ENCODE peak calls at places on chromosomes 6 and 20, in ten cellular contexts. N is body of pancreas, Q is GM10248, L is breast epithelium, B is upper lobe of left lung, I is omental fat pad, P is mesothelial cell of epicardium, R is endothelial cell, F is dorsolateral prefrontal cortex, H is stomach. Y is an unnamed sample.

GRCh38 chr20:1907586-1907985 is 12.4 kb downstream of the SIRPA start:
- DNase-seq in N (no peak), Q (no peak), L (no peak), B (no peak), I (no peak), P (no peak), R (no peak), F (no peak), H (no peak), Y (no peak)

GRCh38 chr20:32523613-32524218 is 61.4 kb downstream of the NOL4L start:
- DNase-seq in N (no peak), Q (no peak), L (no peak), B (no peak), I (no peak), P (no peak), R (no peak), F (no peak), H (no peak), Y (no peak)

GRCh38 chr20:23195635-23196034 is 109.5 kb upstream of the CD93 start:
- DNase-seq in N (no peak), Q (no peak), L (no peak), B (no peak), I (no peak), P (no peak), R (no peak), F (no peak), H (no peak), Y (no peak)

GRCh38 chr20:58309607-58310290 is at the start of gene RAB22A:
- DNase-seq in N (peak; percentile 84), Q (peak; percentile 97), L (peak; percentile 61), B (peak; percentile 96), I (peak; percentile 32), P (peak; percentile 84), R (peak; percentile 87), F (peak; percentile 49), H (peak; percentile 90), Y (peak; percentile 89)

GRCh38 chr6:137933696-137934095 is 66.6 kb downstream of the TNFAIP3 start:
- DNase-seq in N (peak; percentile 67), Q (no peak), L (peak; percentile 56), B (no peak), I (no peak), P (no peak), R (no peak), F (no peak), H (no peak), Y (no peak)

GRCh38 chr6:23477576-23477975 is 648.4 kb upstream of the NRSN1 start:
- DNase-seq in N (no peak), Q (no peak), L (no peak), B (no peak), I (no peak), P (no peak), R (no peak), F (no peak), H (no peak), Y (no peak)

GRCh38 chr6:121711472-121711871 is 276.0 kb downstream of the GJA1 start:
- DNase-seq in N (no peak), Q (no peak), L (no peak), B (no peak), I (no peak), P (no peak), R (peak; percentile 11), F (no peak), H (no peak), Y (no peak)

GRCh38 chr20:64222273-64222672 is 33.3 kb upstream of the PCMTD2 start:
- DNase-seq in N (peak; percentile 9), Q (no peak), L (no peak), B (no peak), I (no peak), P (no peak), R (no peak), F (no peak), H (peak; percentile 26), Y (no peak)

GRCh38 chr20:52684176-52684575 is 288.0 kb upstream of the TSHZ2 start:
- DNase-seq in N (no peak), Q (no peak), L (no peak), B (peak; percentile 32), I (no peak), P (no peak), R (no peak), F (peak; percentile 28), H (no peak), Y (no peak)

GRCh38 chr6:123085403-123085802 is 89.4 kb downstream of the CLVS2 start:
- DNase-seq in N (no peak), Q (no peak), L (no peak), B (no peak), I (no peak), P (no peak), R (no peak), F (no peak), H (no peak), Y (no peak)
- TF ChIP-seq CTCF in N (no peak), Q (no peak), L (no peak), B (no peak), I (no peak), P (no peak), R (no peak), F (no peak), H (no peak), Y (no peak)

DNA sequence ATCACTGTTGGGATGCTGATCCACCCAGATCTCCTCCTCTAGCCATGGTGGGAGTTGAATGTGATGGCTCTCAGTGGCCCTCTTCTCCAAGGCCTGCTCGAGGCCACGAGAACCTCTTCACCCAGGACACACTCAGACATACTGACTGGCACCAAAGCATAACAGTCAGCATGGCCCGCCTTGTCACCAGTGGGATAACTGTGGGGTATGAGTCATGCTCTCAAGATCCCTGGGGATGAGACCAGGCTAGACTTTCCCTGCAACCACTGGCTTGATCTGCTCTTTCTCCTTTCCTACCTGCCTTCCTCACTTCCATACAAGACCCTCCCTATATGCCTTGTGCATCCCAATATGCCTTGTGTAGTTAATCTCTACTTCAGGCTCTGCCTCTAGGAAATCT is 66.8 kb downstream of the RIN2 start:
- DNase-seq in N (no peak), Q (no peak), L (no peak), B (no peak), I (no peak), P (no peak), R (no peak), F (no peak), H (no peak), Y (no peak)
- TF ChIP-seq CTCF in N (no peak), Q (no peak), L (no peak), B (no peak), I (no peak), P (no peak), R (no peak), F (no peak), H (no peak), Y (no peak)

GRCh38 chr6:110999634-111000270 is 17.9 kb downstream of the RPF2 start:
- DNase-seq in N (no peak), Q (no peak), L (no peak), B (no peak), I (no peak), P (no peak), R (no peak), F (no peak), H (no peak), Y (no peak)
- TF ChIP-seq CTCF in N (no peak), Q (no peak), L (no peak), B (peak; percentile 21), I (no peak), P (peak; percentile 33), R (peak; percentile 24), F (peak; percentile 56), H (peak; percentile 16), Y (peak; percentile 71)

GRCh38 chr6:89921691-89922090 is 27.4 kb downstream of the GJA10 start:
- DNase-seq in N (no peak), Q (no peak), L (no peak), B (no peak), I (no peak), P (no peak), R (no peak), F (no peak), H (no peak), Y (no peak)
- TF ChIP-seq CTCF in N (no peak), Q (no peak), L (no peak), B (no peak), I (no peak), P (no peak), R (no peak), F (no peak), H (no peak), Y (no peak)

DNA sequence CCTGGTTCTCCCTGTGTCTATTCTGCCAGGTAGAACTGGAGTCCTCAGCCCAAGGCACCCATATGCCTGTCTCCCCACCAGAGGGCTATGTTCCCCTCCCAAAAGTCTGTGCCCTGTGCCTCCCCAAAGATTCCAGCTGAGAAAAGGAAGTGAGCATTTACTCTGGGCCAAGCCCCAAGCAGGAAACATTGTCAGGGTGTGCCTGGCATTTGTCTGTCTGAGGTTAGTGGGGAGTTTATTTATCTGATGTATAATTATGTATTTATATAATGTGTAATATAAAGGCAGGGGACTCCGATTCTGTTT is 5.6 kb downstream of the GDF5 start:
- DNase-seq in N (no peak), Q (no peak), L (no peak), B (no peak), I (no peak), P (no peak), R (no peak), F (no peak), H (no peak), Y (no peak)
- TF ChIP-seq CTCF in N (no peak), Q (no peak), L (no peak), B (no peak), I (no peak), P (no peak), R (no peak), F (no peak), H (no peak), Y (no peak)

DNA sequence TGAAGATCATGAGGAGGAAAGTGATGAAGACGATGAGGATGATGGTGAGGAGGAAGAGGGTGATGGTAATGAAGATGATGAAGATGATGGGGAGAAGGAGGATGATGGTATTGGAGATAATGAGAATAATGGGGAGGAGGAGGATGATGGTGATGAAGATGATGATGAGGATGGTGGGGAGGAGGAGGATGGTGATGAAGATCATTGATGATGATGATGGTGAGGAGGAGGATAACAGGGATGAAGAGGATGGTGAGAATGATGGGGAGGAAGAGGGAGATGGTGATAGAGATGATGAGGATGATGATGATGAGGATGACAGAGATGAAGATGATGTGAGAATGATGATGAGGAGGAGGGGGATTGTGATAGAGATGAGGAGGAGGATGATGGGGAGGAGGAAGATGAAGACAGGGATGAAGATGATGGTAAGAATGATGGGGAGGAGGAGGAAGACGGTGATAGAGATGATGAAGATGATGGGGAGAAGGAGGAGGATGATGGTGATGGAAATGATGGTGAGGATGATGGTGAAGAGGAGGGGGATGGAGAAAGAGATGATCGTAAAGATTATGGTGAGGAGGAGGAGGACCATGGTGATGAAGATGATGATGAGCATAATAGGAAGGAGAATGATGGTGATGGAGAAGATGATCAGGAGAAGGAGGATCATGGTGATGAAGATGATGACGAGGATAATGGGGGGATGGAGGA is 273.7 kb downstream of the SMOC2 start:
- DNase-seq in N (no peak), Q (no peak), L (no peak), B (no peak), I (no peak), P (no peak), R (no peak), F (no peak), H (no peak), Y (no peak)
- TF ChIP-seq CTCF in N (no peak), Q (no peak), L (no peak), B (no peak), I (no peak), P (no peak), R (no peak), F (no peak), H (no peak), Y (no peak)

Y was measured in type B pancreatic cell.